ENCODE peak calls at places on chromosomes 7 and 10, in eight cellular contexts. H, T, V, N, R, Z, B and M are unnamed samples. For H3K9me3, the result is how much of the 10 kb centered on the place peaks cover.

GRCh38 chr7:116087984-116088383 is 57.4 kb upstream of the TFEC start:
- DNase-seq in T (no peak), H (no peak), B (no peak), R (no peak), V (no peak), N (no peak), Z (no peak), M (no peak)

GRCh38 chr10:100567249-100567648 is 31.5 kb downstream of the HIF1AN start:
- DNase-seq in Z (no peak), V (no peak), N (no peak), H (no peak), R (no peak), B (no peak), T (no peak), M (no peak)

GRCh38 chr7:44565097-44565794 is 8.5 kb downstream of the DDX56 start:
- DNase-seq in T (peak), H (peak), R (peak), V (peak), Z (peak), N (peak), B (peak), M (peak)

GRCh38 chr7:129771928-129772479 is 160.5 kb downstream of the NRF1 start:
- DNase-seq in T (no peak), N (no peak), Z (no peak), B (no peak), H (no peak), R (no peak), V (no peak), M (no peak)

GRCh38 chr7:55774327-55775050 is 88.1 kb downstream of the SEPTIN14 start:
- DNase-seq in Z (no peak), N (no peak), V (no peak), T (peak), H (no peak), B (no peak), R (no peak), M (no peak)

GRCh38 chr10:1368772-1369171 is 312.6 kb downstream of the WDR37 start:
- DNase-seq in B (no peak), H (no peak), N (no peak), Z (peak), R (no peak), T (no peak), V (peak), M (no peak)

GRCh38 chr7:135147341-135147898 is 452 bp upstream of the TMEM140 start:
- DNase-seq in N (no peak), T (no peak), B (peak), H (no peak), V (peak), Z (peak), R (no peak), M (no peak)

GRCh38 chr7:134804854-134805253 is 25.4 kb downstream of the CALD1 start:
- DNase-seq in H (no peak), B (no peak), N (no peak), Z (no peak), T (no peak), R (no peak), V (no peak), M (no peak)

GRCh38 chr7:123494193-123494796 is 40.1 kb downstream of the IQUB start:
- DNase-seq in R (peak), V (peak), Z (peak), B (no peak), H (no peak), T (no peak), N (no peak), M (no peak)

GRCh38 chr7:87152897-87153641 is 816 bp downstream of the DMTF1 start:
- DNase-seq in R (no peak), B (peak), T (peak), N (peak), Z (no peak), H (peak), V (peak), M (peak)

GRCh38 chr7:153433223-153433622 is 619.0 kb upstream of the DPP6 start:
- DNase-seq in T (no peak), N (no peak), B (no peak), H (no peak), Z (no peak), V (no peak), R (no peak), M (no peak)

GRCh38 chr10:121598261-121599249 is at the start of gene FGFR2:
- DNase-seq in V (peak), R (no peak), B (peak), Z (peak), H (peak), T (peak), N (peak), M (peak)

GRCh38 chr7:23277359-23277989 is 21.7 kb upstream of the MALSU1 start:
- DNase-seq in Z (peak), T (no peak), V (peak), R (peak), B (no peak), H (no peak), N (no peak), M (no peak)

GRCh38 chr7:7103343-7104313 is 78.7 kb upstream of the C1GALT1 start:
- DNase-seq in V (peak), H (no peak), B (no peak), R (no peak), N (no peak), Z (peak), T (no peak), M (no peak)

GRCh38 chr10:25336330-25336729 is 161.5 kb downstream of the GPR158 start:
- DNase-seq in R (no peak), B (no peak), H (no peak), Z (no peak), V (no peak), T (no peak), N (no peak), M (no peak)

GRCh38 chr7:44153948-44154335 is 12.8 kb upstream of the MYL7 start:
- DNase-seq in T (no peak), V (no peak), Z (no peak), N (no peak), B (peak), R (no peak), H (no peak), M (peak)

GRCh38 chr10:18400201-18400910 is 251.0 kb downstream of the NSUN6 start:
- DNase-seq in H (no peak), N (no peak), T (no peak), B (peak), Z (no peak), V (peak), R (no peak), M (no peak)

GRCh38 chr10:131012641-131012985 is 298.9 kb downstream of the TCERG1L start:
- DNase-seq in B (peak), N (no peak), Z (no peak), H (no peak), V (no peak), R (no peak), T (no peak), M (no peak)

GRCh38 chr10:131013281-131013680 is 298.2 kb downstream of the TCERG1L start:
- DNase-seq in R (no peak), T (no peak), N (no peak), V (no peak), B (peak), H (no peak), Z (no peak), M (peak)

GRCh38 chr10:131015271-131015670 is 296.2 kb downstream of the TCERG1L start:
- DNase-seq in Z (no peak), N (no peak), V (no peak), T (no peak), H (no peak), R (no peak), B (peak), M (no peak)

GRCh38 chr10:131011936-131012640 is 299.4 kb downstream of the TCERG1L start:
- DNase-seq in R (no peak), B (peak), Z (no peak), N (no peak), T (no peak), H (no peak), V (no peak), M (no peak)

DNA sequence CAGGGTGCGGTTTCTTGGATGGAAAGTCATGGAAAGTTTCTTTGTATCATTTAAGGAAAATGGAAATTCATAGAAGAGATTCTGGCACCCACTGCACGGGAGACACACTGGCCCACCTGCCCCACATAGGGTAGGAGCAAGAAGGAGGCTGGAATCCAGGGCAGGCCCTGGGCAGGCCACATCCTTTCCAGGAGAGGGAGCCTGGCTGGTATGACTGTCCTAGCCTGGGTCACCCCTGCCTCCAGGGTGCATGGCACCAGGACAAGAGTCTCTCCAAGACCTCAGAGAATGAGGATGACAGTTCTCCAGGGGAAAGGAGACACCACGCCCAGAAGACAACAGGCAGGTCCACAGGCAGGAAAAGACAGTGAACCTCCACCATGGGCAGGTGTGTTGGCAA is 297.2 kb downstream of the TCERG1L start:
- DNase-seq in N (no peak), H (no peak), B (peak), V (no peak), R (no peak), Z (no peak), T (no peak), M (no peak)
- H3K27ac ChIP-seq in N (no peak), H (no peak), B (no peak), V (no peak), R (no peak), Z (no peak), T (no peak), M (no peak)

GRCh38 chr7:66169616-66170015 is 35.5 kb upstream of the TPST1 start:
- DNase-seq in V (no peak), T (no peak), Z (no peak), R (no peak), N (no peak), H (no peak), B (no peak), M (no peak)

GRCh38 chr7:66167773-66168367 is 37.3 kb upstream of the TPST1 start:
- DNase-seq in V (peak), T (no peak), B (no peak), N (no peak), H (no peak), R (no peak), Z (no peak), M (no peak)

GRCh38 chr7:66162622-66163021 is 42.5 kb upstream of the TPST1 start:
- DNase-seq in T (no peak), Z (no peak), B (no peak), H (no peak), R (no peak), V (no peak), N (no peak), M (no peak)

GRCh38 chr7:66163186-66163610 is 41.9 kb upstream of the TPST1 start:
- DNase-seq in B (no peak), Z (no peak), V (no peak), N (no peak), T (no peak), R (no peak), H (no peak), M (no peak)

GRCh38 chr7:66164356-66164755 is 40.8 kb upstream of the TPST1 start:
- DNase-seq in T (no peak), H (no peak), N (no peak), V (no peak), R (no peak), Z (no peak), B (no peak), M (no peak)
- H3K9me3 ChIP-seq in T (under half), H (under half), N (under half), V (under half), R (under half), Z (under half), B (under half), M (under half)

GRCh38 chr10:125129076-125129458 is 31.3 kb downstream of the CTBP2 start:
- DNase-seq in R (no peak), H (no peak), V (no peak), B (no peak), N (no peak), T (no peak), Z (no peak), M (no peak)

GRCh38 chr10:125130260-125130659 is 30.1 kb downstream of the CTBP2 start:
- DNase-seq in H (no peak), N (no peak), V (no peak), B (no peak), R (no peak), T (no peak), Z (no peak), M (no peak)

GRCh38 chr10:125127986-125128385 is 32.4 kb downstream of the CTBP2 start:
- DNase-seq in B (no peak), R (no peak), T (no peak), V (no peak), H (no peak), Z (no peak), N (no peak), M (no peak)

GRCh38 chr10:125127110-125127509 is 33.3 kb downstream of the CTBP2 start:
- DNase-seq in B (no peak), N (no peak), H (no peak), T (no peak), Z (no peak), V (no peak), R (no peak), M (no peak)

DNA sequence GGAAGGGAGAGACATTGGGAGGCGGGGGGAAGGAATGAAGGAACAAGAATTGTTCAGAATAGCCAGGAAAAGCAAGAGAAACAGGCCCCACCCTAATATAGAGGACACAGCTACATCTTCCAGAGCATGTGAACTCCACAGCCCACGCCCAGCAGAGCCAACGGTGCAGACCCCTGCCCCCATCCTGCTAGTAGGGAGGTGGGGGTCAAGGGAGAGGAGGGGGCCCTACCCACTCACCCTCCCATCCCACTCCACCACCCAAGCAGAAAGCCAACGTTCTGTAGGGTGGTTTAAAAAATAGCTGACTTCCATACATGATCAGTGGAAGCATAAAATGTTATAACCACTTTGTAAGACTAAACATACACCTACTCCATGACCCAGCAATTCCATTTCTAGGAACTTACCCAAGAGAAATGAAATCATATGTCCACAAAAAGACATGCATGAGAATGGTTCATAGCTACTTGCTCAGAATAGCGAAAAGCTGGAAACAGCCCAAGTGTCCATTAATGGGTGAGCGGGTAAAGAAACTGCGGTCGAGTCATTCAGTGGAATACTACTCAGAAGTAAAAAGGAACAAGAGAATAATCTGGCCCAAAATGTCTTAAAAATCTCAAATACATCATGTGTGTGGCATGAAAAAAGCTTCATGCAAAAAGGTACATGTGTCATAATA is 31.8 kb downstream of the CTBP2 start:
- DNase-seq in R (no peak), B (no peak), T (no peak), N (no peak), Z (no peak), V (peak), H (no peak), M (no peak)
- H3K27ac ChIP-seq in R (no peak), B (no peak), T (no peak), N (no peak), Z (no peak), V (no peak), H (no peak), M (peak)

GRCh38 chr7:158141221-158141582 is 446.4 kb downstream of the PTPRN2 start:
- DNase-seq in R (no peak), B (no peak), H (no peak), T (no peak), V (no peak), N (no peak), Z (no peak), M (no peak)

GRCh38 chr7:158142657-158143056 is 445.0 kb downstream of the PTPRN2 start:
- DNase-seq in H (no peak), T (no peak), Z (no peak), V (no peak), N (no peak), B (no peak), R (no peak), M (no peak)

GRCh38 chr7:158141806-158142518 is 445.7 kb downstream of the PTPRN2 start:
- DNase-seq in N (no peak), B (no peak), V (no peak), Z (no peak), R (no peak), T (no peak), H (no peak), M (no peak)

GRCh38 chr7:158145370-158145769 is 442.3 kb downstream of the PTPRN2 start:
- DNase-seq in B (no peak), H (no peak), R (no peak), Z (no peak), T (no peak), V (no peak), N (no peak), M (no peak)

DNA sequence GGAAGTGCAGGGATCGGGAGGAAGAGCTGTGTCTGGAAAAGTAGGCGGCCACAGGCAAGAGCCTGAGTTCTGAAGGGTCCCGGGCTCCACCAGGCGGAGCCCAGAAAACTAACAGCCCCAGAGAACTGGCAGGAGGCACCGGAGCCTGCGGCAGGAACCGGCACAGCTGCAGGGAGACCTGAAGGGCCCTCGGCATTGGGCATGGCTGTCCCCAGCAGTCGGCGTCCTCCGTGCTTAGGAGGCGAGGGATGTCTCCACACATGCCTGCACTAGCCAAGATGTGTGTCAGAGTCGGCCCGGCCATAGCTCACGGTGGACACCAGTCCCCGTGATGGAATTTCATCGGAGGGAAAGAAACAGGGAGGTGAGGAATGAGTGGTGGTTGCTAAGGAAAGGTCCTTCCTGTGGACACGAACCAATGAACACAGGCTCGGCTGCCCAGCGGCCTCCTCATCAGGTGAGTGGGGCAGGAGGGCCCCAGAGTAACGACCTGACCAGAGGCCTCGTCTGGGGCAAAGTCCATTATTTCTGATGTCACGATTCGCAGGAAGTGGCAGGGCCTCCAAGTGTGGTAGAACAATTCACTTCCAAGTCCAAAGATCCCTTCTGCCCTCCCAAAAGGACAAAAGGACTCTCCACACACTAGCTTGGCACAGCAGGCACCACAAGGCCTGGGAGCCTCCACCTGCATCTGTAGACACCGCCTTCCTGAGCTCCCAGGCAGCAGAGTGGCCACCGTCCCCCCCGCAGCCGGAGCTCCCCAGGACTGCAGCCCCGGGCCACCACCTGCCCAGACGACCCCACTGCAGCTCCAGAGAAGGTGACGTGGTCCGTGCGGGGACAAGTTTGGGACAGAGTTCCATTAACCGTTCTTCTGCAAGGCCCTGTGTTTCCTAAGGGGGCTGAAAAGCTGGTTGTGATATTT is 444.2 kb downstream of the PTPRN2 start:
- DNase-seq in T (no peak), B (no peak), V (no peak), Z (no peak), R (no peak), H (no peak), N (no peak), M (no peak)
- H3K9me3 ChIP-seq in T (under half), B (under half), V (under half), Z (under half), R (under half), H (under half), N (under half), M (under half)

GRCh38 chr10:109529258-109529657 is 394.1 kb downstream of the XPNPEP1 start:
- DNase-seq in N (no peak), H (no peak), R (no peak), V (no peak), B (no peak), Z (no peak), T (no peak), M (no peak)
- H3K27ac ChIP-seq in N (no peak), H (no peak), R (no peak), V (no peak), B (no peak), Z (no peak), T (no peak), M (no peak)

GRCh38 chr7:157762824-157763223 is 426.0 kb downstream of the DNAJB6 start:
- DNase-seq in Z (no peak), R (no peak), N (peak), H (peak), B (no peak), T (no peak), V (no peak), M (no peak)
- H3K9me3 ChIP-seq in Z (under half), R (under half), N (under half), H (under half), B (under half), T (under half), V (under half), M (under half)

GRCh38 chr7:15836041-15836440 is 149.6 kb upstream of the MEOX2 start:
- DNase-seq in T (no peak), V (no peak), N (no peak), Z (no peak), R (no peak), B (no peak), H (no peak), M (no peak)

GRCh38 chr7:15828881-15829280 is 142.4 kb upstream of the MEOX2 start:
- DNase-seq in N (no peak), V (no peak), H (no peak), R (no peak), Z (no peak), B (no peak), T (no peak), M (no peak)

GRCh38 chr7:15829689-15830088 is 143.2 kb upstream of the MEOX2 start:
- DNase-seq in H (no peak), Z (no peak), N (peak), R (no peak), V (peak), B (no peak), T (peak), M (peak)

GRCh38 chr7:15837627-15838026 is 151.1 kb upstream of the MEOX2 start:
- DNase-seq in N (no peak), H (no peak), Z (no peak), T (no peak), B (no peak), R (no peak), V (no peak), M (peak)

DNA sequence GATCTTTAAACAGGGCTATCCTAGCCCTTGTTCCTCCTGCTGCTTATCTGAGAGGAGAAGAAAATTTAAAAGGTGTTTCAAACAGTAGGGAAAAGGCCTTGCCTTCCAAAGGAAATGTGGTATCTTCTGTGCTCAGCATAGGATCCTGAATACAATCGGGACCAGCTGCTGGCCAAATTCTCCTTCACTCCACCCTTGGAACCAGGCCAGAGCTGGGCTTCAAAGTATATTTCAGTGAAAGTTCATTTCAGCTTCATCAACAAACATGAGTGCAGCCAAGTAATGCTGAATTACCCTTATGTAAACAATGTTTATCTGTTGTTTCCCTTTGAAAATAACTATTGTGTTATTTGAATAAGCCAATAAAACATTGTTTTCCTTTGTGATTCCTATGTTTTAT is 146.5 kb upstream of the MEOX2 start:
- DNase-seq in H (no peak), R (no peak), B (peak), N (peak), V (peak), Z (no peak), T (no peak), M (no peak)
- H3K27ac ChIP-seq in H (no peak), R (no peak), B (no peak), N (no peak), V (no peak), Z (no peak), T (no peak), M (no peak)

DNA sequence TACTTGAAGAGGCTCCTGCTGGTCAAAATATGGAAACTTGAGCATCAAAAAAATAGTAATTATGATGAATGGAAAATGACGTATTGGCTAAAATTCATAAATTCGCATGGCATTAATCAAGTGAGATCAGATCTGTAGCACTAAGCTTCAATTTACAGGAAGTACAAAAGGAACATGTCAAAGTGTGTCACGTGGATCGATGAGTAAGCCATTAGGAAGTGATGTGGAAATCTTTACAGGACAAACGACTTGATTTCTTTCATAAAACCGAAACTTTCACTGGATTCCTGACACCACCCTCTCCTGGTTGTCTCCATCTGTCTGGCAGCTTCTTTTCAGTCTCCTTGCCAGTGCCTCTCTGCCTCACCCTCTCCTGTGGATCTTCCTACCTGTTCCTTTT is 25.8 kb downstream of the AKR1C8 start:
- DNase-seq in R (no peak), V (no peak), B (no peak), Z (no peak), H (no peak), N (no peak), T (no peak), M (no peak)
- H3K9me3 ChIP-seq in R (under half), V (under half), B (under half), Z (under half), H (under half), N (under half), T (under half), M (under half)